ENCODE peak calls at places on chromosomes 12 and 14, in four cellular contexts. C, K, Z and T are unnamed samples.

GRCh38 chr14:24818054-24818822 is 184.2 kb upstream of the GZMB start:
- DNase-seq in K (peak), Z (no peak), C (no peak), T (no peak)

GRCh38 chr14:53389207-53389606 is 236.1 kb upstream of the DDHD1 start:
- DNase-seq in K (no peak), Z (no peak), C (no peak), T (no peak)

GRCh38 chr12:96046543-96047137 is 11.3 kb upstream of the LTA4H start:
- DNase-seq in K (no peak), C (no peak), Z (no peak), T (no peak)

GRCh38 chr12:81668475-81668874 is 90.7 kb downstream of the PPFIA2 start:
- DNase-seq in C (no peak), K (no peak), Z (no peak), T (no peak)

GRCh38 chr12:127363392-127363791 is 903.6 kb upstream of the TMEM132C start:
- DNase-seq in Z (no peak), C (no peak), K (no peak), T (peak)

GRCh38 chr12:86770871-86771270 is 514.7 kb upstream of the MGAT4C start:
- DNase-seq in C (no peak), K (no peak), Z (no peak), T (no peak)

GRCh38 chr14:75864352-75864751 is 117.4 kb downstream of the TGFB3 start:
- DNase-seq in K (no peak), Z (no peak), C (no peak), T (no peak)

GRCh38 chr12:42483534-42483857 is 106.0 kb downstream of the PRICKLE1 start:
- DNase-seq in Z (no peak), K (no peak), C (no peak), T (peak)

GRCh38 chr14:89922549-89922907 is 32.0 kb downstream of the EFCAB11 start:
- DNase-seq in K (no peak), Z (no peak), C (no peak), T (no peak)

GRCh38 chr14:100825691-100826331 is at the start of gene MEG3:
- DNase-seq in Z (no peak), K (no peak), C (no peak), T (no peak)

GRCh38 chr14:101857226-101857625 is 95.7 kb downstream of the PPP2R5C start:
- DNase-seq in C (peak), K (no peak), Z (no peak), T (peak)

GRCh38 chr14:81137316-81137715 is 83.4 kb downstream of the GTF2A1 start:
- DNase-seq in K (no peak), Z (no peak), C (no peak), T (no peak)

GRCh38 chr12:62006076-62006732 is 254.0 kb upstream of the USP15 start:
- DNase-seq in Z (no peak), C (peak), K (peak), T (peak)

GRCh38 chr14:24159777-24160498 is 1.1 kb upstream of the IRF9 start:
- DNase-seq in C (no peak), K (no peak), Z (no peak), T (no peak)

GRCh38 chr14:60632257-60632656 is 17.0 kb downstream of the SIX1 start:
- DNase-seq in C (no peak), K (no peak), Z (no peak), T (no peak)

GRCh38 chr14:91956616-91957015 is 9.1 kb upstream of the FBLN5 start:
- DNase-seq in C (no peak), K (no peak), Z (no peak), T (no peak)

GRCh38 chr12:51381226-51382079 is 9.8 kb downstream of the GALNT6 start:
- DNase-seq in K (no peak), Z (no peak), C (no peak), T (no peak)

GRCh38 chr14:101840649-101841365 is 79.3 kb downstream of the PPP2R5C start:
- DNase-seq in C (no peak), Z (no peak), K (no peak), T (no peak)

GRCh38 chr12:89949457-89950195 is 241.0 kb upstream of the ATP2B1 start:
- DNase-seq in C (no peak), Z (peak), K (peak), T (peak)

GRCh38 chr14:100410056-100410565 is 87.0 kb downstream of the SLC25A47 start:
- DNase-seq in K (no peak), C (peak), Z (no peak), T (no peak)

GRCh38 chr12:32053881-32054624 is 52.6 kb upstream of the BICD1 start:
- DNase-seq in C (no peak), Z (no peak), K (peak), T (peak)

GRCh38 chr12:47875732-47876131 is 29.1 kb downstream of the VDR start:
- DNase-seq in C (no peak), Z (no peak), K (no peak), T (no peak)

GRCh38 chr12:47591387-47591786 is 114.4 kb downstream of the RPAP3 start:
- DNase-seq in K (no peak), C (no peak), Z (no peak), T (no peak)

GRCh38 chr14:105023144-105023543 is 2.3 kb upstream of the CDCA4 start:
- DNase-seq in Z (no peak), K (no peak), C (no peak), T (no peak)

GRCh38 chr12:54983536-54984102 is 943 bp downstream of the TESPA1 start:
- DNase-seq in Z (no peak), C (no peak), K (no peak), T (no peak)

GRCh38 chr14:104801284-104802119 is 601 bp downstream of the ZBTB42 start:
- DNase-seq in Z (no peak), K (no peak), C (no peak), T (peak)

GRCh38 chr14:49865431-49865859 is 12.9 kb upstream of the NEMF start:
- DNase-seq in Z (no peak), K (peak), C (peak), T (no peak)

DNA sequence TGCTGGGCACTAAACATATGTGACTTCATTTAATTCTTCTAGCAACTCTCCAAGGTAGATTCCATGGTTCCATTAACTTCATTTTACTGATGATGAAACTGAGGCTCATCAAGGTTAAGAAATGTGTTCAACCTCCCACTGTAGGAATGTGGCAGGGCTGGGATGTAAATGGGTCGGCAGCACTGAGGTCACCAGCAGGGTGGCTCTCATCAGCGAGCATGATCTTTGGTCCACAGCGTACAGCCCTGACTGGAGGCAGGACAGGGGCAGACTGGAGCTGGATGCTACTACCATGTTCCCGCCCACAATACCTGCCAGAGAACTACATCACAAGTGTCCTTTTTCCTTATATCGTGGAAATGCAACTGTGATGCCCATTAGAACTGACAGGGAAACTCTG is 4.6 kb downstream of the APPL2 start:
- DNase-seq in C (no peak), K (peak), Z (no peak), T (no peak)
- TF ChIP-seq NR2C2 in C (no peak), K (no peak), Z (no peak), T (no peak)

GRCh38 chr12:93019911-93020224 is 90.8 kb upstream of the EEA1 start:
- DNase-seq in K (no peak), Z (no peak), C (no peak), T (no peak)

GRCh38 chr12:93020998-93021597 is 92.0 kb upstream of the EEA1 start:
- DNase-seq in Z (no peak), K (no peak), C (no peak), T (peak)

GRCh38 chr12:93018610-93019009 is 89.5 kb upstream of the EEA1 start:
- DNase-seq in K (no peak), C (no peak), Z (no peak), T (no peak)

GRCh38 chr12:93019240-93019910 is 90.3 kb upstream of the EEA1 start:
- DNase-seq in Z (no peak), K (no peak), C (no peak), T (no peak)

GRCh38 chr12:93020225-93020997 is 91.3 kb upstream of the EEA1 start:
- DNase-seq in C (no peak), K (peak), Z (no peak), T (peak)
- TF ChIP-seq ATF2 in C (no peak), K (peak), Z (no peak), T (no peak)

DNA sequence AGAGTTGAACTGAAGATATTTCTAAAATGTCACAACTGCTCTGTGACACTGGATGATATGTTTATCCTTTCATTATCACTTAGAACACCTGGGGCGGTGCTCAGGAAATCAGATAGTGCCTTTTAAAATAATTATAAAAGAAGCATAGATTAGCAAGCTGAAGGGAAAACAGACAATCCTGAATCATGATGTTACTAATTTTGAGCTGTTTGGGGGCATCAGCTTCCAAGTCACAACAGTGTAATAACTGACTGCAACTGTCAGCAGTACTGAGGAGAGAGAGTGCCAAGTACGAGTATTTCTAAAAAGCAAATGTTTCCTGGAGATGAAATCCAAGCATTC is 380.2 kb downstream of the EGLN3 start:
- DNase-seq in C (no peak), Z (no peak), K (no peak), T (no peak)
- TF ChIP-seq NR2C2 in C (no peak), Z (no peak), K (no peak), T (no peak)

GRCh38 chr12:5965950-5966383 is 20.9 kb upstream of the ANO2 start:
- DNase-seq in K (peak), Z (no peak), C (peak), T (peak)
- TF ChIP-seq ATF2 in K (no peak), Z (no peak), C (no peak), T (no peak)

GRCh38 chr12:52794479-52795331 is 1.2 kb downstream of the KRT3 start:
- DNase-seq in C (no peak), Z (no peak), K (no peak), T (no peak)

GRCh38 chr12:52797529-52797894 is 1.6 kb upstream of the KRT3 start:
- DNase-seq in C (no peak), Z (no peak), K (no peak), T (no peak)

GRCh38 chr12:52796429-52796794 is 495 bp upstream of the KRT3 start:
- DNase-seq in C (no peak), K (no peak), Z (no peak), T (no peak)

GRCh38 chr12:52796839-52797528 is 1.1 kb upstream of the KRT3 start:
- DNase-seq in K (no peak), C (no peak), Z (no peak), T (peak)

DNA sequence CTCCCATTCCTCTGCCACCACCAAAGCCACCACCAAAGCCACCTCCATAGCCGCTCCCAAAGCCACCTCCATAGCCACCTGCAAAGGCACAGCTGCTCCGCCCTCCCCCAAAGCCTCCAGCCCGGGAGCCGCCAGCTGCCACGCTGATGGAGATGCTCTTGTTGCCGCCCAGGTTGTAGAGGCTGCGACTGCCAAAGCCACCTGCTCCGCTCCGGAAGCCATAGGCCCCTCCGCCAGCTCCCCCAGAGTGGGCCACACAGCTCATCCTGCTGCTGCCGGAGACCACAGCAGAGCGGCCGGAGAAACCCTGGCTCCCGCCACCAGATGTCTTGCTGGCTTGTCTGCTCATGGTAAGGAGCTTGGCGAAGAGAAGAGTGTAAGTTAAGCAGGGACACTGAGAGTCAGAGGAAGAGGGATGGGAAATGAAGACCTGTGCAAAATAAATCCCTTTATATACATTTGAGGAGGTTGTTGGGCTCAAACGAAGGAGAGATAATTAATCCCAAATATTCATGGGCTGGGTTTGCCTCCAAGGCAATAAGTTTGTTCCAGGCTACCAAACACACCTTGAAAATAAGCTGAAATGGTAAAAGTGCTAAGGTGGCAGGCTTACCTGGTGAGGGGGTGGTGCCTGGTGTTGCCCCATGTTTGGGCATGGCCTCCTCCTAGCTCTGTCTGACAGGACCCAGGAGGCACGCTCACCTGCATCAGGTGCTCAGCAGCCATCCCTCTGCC is at the start of gene KRT3:
- DNase-seq in C (no peak), Z (no peak), K (no peak), T (no peak)
- TF ChIP-seq NR2C2 in C (no peak), Z (no peak), K (no peak), T (no peak)